ENCODE peak calls at places on chromosomes 13 and 19, in ten cellular contexts. F is ovary; L is fibroblast of lung; G is uterus; Y is pancreas; O is neuronal stem cell; W is AG04450; J is ascending aorta; I is body of pancreas; D is CD4-positive, alpha-beta memory T cell. B is an unnamed sample.
A peak's percentile ranks its signal among the peaks of the same experiment; 100 is the strongest.

GRCh38 chr19:8302357-8302691 is 5.8 kb downstream of the CD320 start:
- DNase-seq in Y (peak; percentile 52), G (peak; percentile 11), I (peak; percentile 15), O (no peak), J (peak; percentile 60), F (peak; percentile 5), D (no peak), W (no peak), L (no peak), B (no peak)

GRCh38 chr19:33685541-33685940 is 63.8 kb downstream of the CHST8 start:
- DNase-seq in O (no peak), W (no peak), L (no peak), I (no peak), F (no peak), Y (no peak), J (peak; percentile 15), G (no peak), D (no peak), B (no peak)

GRCh38 chr19:40398417-40399056 is 8.6 kb upstream of the HIPK4 start:
- DNase-seq in G (peak; percentile 45), L (no peak), Y (no peak), W (no peak), O (peak; percentile 58), J (no peak), F (peak; percentile 61), D (peak; percentile 51), I (no peak), B (peak; percentile 59)

GRCh38 chr19:38664503-38665211 is 17.2 kb downstream of the ACTN4 start:
- DNase-seq in L (no peak), O (no peak), G (no peak), J (no peak), I (no peak), Y (no peak), W (no peak), D (no peak), F (no peak), B (no peak)

GRCh38 chr19:52991484-52991883 is 22.2 kb upstream of the ERVV-1 start:
- DNase-seq in Y (no peak), O (no peak), D (no peak), G (no peak), F (no peak), J (no peak), W (no peak), I (no peak), L (peak; percentile 52), B (no peak)

GRCh38 chr19:34345934-34346333 is 19.1 kb upstream of the GPI start:
- DNase-seq in F (peak; percentile 25), D (peak; percentile 56), J (no peak), O (no peak), G (no peak), Y (peak; percentile 87), L (peak; percentile 63), W (no peak), I (peak; percentile 74), B (peak; percentile 57)

GRCh38 chr19:8545743-8546142 is 31.5 kb downstream of the MYO1F start:
- DNase-seq in Y (no peak), G (no peak), J (no peak), I (no peak), O (no peak), W (no peak), F (no peak), L (no peak), D (no peak), B (no peak)

GRCh38 chr13:56850852-56851251 is 289.9 kb upstream of the PRR20A start:
- DNase-seq in J (no peak), L (no peak), D (no peak), G (no peak), Y (no peak), O (no peak), W (no peak), I (no peak), F (no peak), B (no peak)

GRCh38 chr13:111304041-111304544 is 16.3 kb upstream of the TEX29 start:
- DNase-seq in Y (no peak), J (peak; percentile 42), F (no peak), G (no peak), L (no peak), I (no peak), D (no peak), W (no peak), O (no peak), B (no peak)

GRCh38 chr13:97855570-97855970 is 97.9 kb upstream of the IPO5 start:
- DNase-seq in F (peak; percentile 11), J (no peak), L (peak; percentile 93), Y (no peak), O (peak; percentile 67), D (peak; percentile 5), W (peak; percentile 66), G (peak; percentile 36), I (peak; percentile 38), B (no peak)

GRCh38 chr13:114124921-114125320 is 7.5 kb downstream of the RASA3 start:
- DNase-seq in G (no peak), I (no peak), Y (no peak), L (peak; percentile 72), J (peak; percentile 56), W (peak; percentile 58), O (no peak), D (peak; percentile 80), F (no peak), B (peak; percentile 40)

GRCh38 chr13:94778986-94779385 is 66.6 kb upstream of the SOX21 start:
- DNase-seq in L (no peak), G (no peak), D (no peak), Y (no peak), I (no peak), F (no peak), O (no peak), J (no peak), W (no peak), B (no peak)

GRCh38 chr19:54558339-54558738 is 15.3 kb upstream of the LILRA2 start:
- DNase-seq in O (no peak), G (no peak), F (no peak), J (no peak), D (no peak), Y (no peak), I (no peak), L (no peak), W (no peak), B (no peak)

GRCh38 chr19:54554006-54554405 is 19.6 kb upstream of the LILRA2 start:
- DNase-seq in I (no peak), W (no peak), Y (no peak), F (no peak), J (no peak), O (no peak), G (no peak), L (no peak), D (no peak), B (no peak)

GRCh38 chr19:54552913-54553310 is 20.7 kb upstream of the LILRA2 start:
- DNase-seq in G (no peak), J (no peak), I (no peak), O (no peak), Y (no peak), W (no peak), L (no peak), D (no peak), F (no peak), B (no peak)

GRCh38 chr19:54554896-54555295 is 18.7 kb upstream of the LILRA2 start:
- DNase-seq in J (no peak), I (no peak), L (no peak), O (no peak), D (no peak), F (no peak), G (no peak), W (no peak), Y (no peak), B (no peak)

GRCh38 chr19:54556194-54556593 is 17.4 kb upstream of the LILRA2 start:
- DNase-seq in L (no peak), Y (no peak), I (no peak), D (no peak), J (no peak), W (no peak), G (no peak), O (no peak), F (no peak), B (no peak)
- H3K9me3 ChIP-seq in L (peaks cover 3% of the 10 kb centered on the region), Y (no peaks in the 10 kb centered on the region), I (no peaks in the 10 kb centered on the region), D (no peaks in the 10 kb centered on the region), J (no peaks in the 10 kb centered on the region), W (peaks cover 52% of the 10 kb centered on the region), G (no peaks in the 10 kb centered on the region), O (peaks cover 35% of the 10 kb centered on the region), F (no peaks in the 10 kb centered on the region), B (no peaks in the 10 kb centered on the region)

GRCh38 chr13:35987572-35988513 is 143.3 kb downstream of the DCLK1 start:
- DNase-seq in D (no peak), O (no peak), Y (no peak), F (no peak), W (no peak), J (no peak), G (no peak), L (no peak), I (no peak), B (no peak)

GRCh38 chr13:35988648-35989081 is 142.5 kb downstream of the DCLK1 start:
- DNase-seq in J (no peak), D (no peak), F (no peak), Y (no peak), G (no peak), I (no peak), W (no peak), L (peak; percentile 94), O (no peak), B (no peak)

GRCh38 chr13:35984776-35985453 is 146.3 kb downstream of the DCLK1 start:
- DNase-seq in I (no peak), F (no peak), D (no peak), Y (no peak), L (no peak), W (no peak), O (peak; percentile 15), G (no peak), J (no peak), B (no peak)

GRCh38 chr13:35983206-35983605 is 148.0 kb downstream of the DCLK1 start:
- DNase-seq in I (no peak), G (no peak), W (no peak), Y (no peak), L (no peak), O (no peak), F (no peak), D (no peak), J (no peak), B (no peak)

GRCh38 chr13:35984287-35984686 is 146.9 kb downstream of the DCLK1 start:
- DNase-seq in L (no peak), J (no peak), Y (no peak), F (no peak), W (no peak), D (no peak), O (no peak), I (no peak), G (no peak), B (no peak)
- H3K9me3 ChIP-seq in L (no peaks in the 10 kb centered on the region), J (no peaks in the 10 kb centered on the region), Y (no peaks in the 10 kb centered on the region), F (no peaks in the 10 kb centered on the region), W (peaks cover 7% of the 10 kb centered on the region), D (no peaks in the 10 kb centered on the region), O (no peaks in the 10 kb centered on the region), I (no peaks in the 10 kb centered on the region), G (no peaks in the 10 kb centered on the region), B (no peaks in the 10 kb centered on the region)

GRCh38 chr19:50646074-50646807 is 3.0 kb upstream of the C19orf81 start:
- DNase-seq in L (peak; percentile 26), D (no peak), O (no peak), F (no peak), I (no peak), G (no peak), W (no peak), J (no peak), Y (no peak), B (no peak)
- H3K9me3 ChIP-seq in L (no peaks in the 10 kb centered on the region), D (no peaks in the 10 kb centered on the region), O (peaks cover 4% of the 10 kb centered on the region), F (no peaks in the 10 kb centered on the region), I (no peaks in the 10 kb centered on the region), G (no peaks in the 10 kb centered on the region), W (no peaks in the 10 kb centered on the region), J (no peaks in the 10 kb centered on the region), Y (no peaks in the 10 kb centered on the region), B (no peaks in the 10 kb centered on the region)

GRCh38 chr19:58166268-58166667 is 15.7 kb upstream of the ZNF329 start:
- DNase-seq in Y (no peak), L (no peak), W (no peak), J (no peak), I (no peak), O (no peak), G (no peak), F (no peak), D (no peak), B (no peak)
- H3K9me3 ChIP-seq in Y (no peaks in the 10 kb centered on the region), L (no peaks in the 10 kb centered on the region), W (peaks cover 70% of the 10 kb centered on the region), J (peaks cover 62% of the 10 kb centered on the region), I (no peaks in the 10 kb centered on the region), O (peaks cover 23% of the 10 kb centered on the region), G (peaks cover 49% of the 10 kb centered on the region), F (no peaks in the 10 kb centered on the region), D (peaks cover 50% of the 10 kb centered on the region), B (peaks cover 84% of the 10 kb centered on the region)